ENCODE peak calls at places on chromosomes 16 and 17, in four cellular contexts. Q, D, F and V are unnamed samples.

GRCh38 chr16:47574091-47575054 is 113.2 kb downstream of the PHKB start:
- DNase-seq in Q (no peak), D (no peak), F (peak; percentile 64), V (no peak)

GRCh38 chr17:81532490-81533287 is 4.5 kb downstream of the FSCN2 start:
- DNase-seq in Q (no peak), D (no peak), F (no peak), V (no peak)

GRCh38 chr17:9239821-9240658 is 218.7 kb downstream of the NTN1 start:
- DNase-seq in Q (peak; percentile 66), D (peak; percentile 83), F (peak; percentile 70), V (no peak)

GRCh38 chr16:15487336-15488284 is 53.2 kb downstream of the BMERB1 start:
- DNase-seq in Q (no peak), D (no peak), F (no peak), V (no peak)

GRCh38 chr17:77654861-77655260 is 303.6 kb upstream of the TNRC6C start:
- DNase-seq in Q (no peak), D (no peak), F (no peak), V (no peak)

GRCh38 chr17:11682646-11683045 is 84.4 kb downstream of the DNAH9 start:
- DNase-seq in Q (no peak), D (no peak), F (no peak), V (no peak)

GRCh38 chr16:80751167-80751566 is 53.2 kb downstream of the CDYL2 start:
- DNase-seq in Q (no peak), D (no peak), F (peak; percentile 90), V (no peak)

GRCh38 chr16:68707341-68708152 is 29.5 kb upstream of the CDH1 start:
- DNase-seq in Q (peak; percentile 89), D (peak; percentile 91), F (peak; percentile 46), V (no peak)

GRCh38 chr17:77821114-77821513 is 137.4 kb upstream of the TNRC6C start:
- DNase-seq in Q (no peak), D (peak; percentile 74), F (no peak), V (no peak)

GRCh38 chr16:30458561-30459394 is 13.1 kb upstream of the SEPHS2 start:
- DNase-seq in Q (no peak), D (no peak), F (no peak), V (no peak)

GRCh38 chr17:80394629-80395216 is 20.2 kb upstream of the ENDOV start:
- DNase-seq in Q (no peak), D (no peak), F (no peak), V (no peak)

GRCh38 chr16:17431012-17431411 is 39.7 kb downstream of the XYLT1 start:
- DNase-seq in Q (no peak), D (no peak), F (no peak), V (no peak)

GRCh38 chr16:1966460-1966859 is at the start of gene RNF151:
- DNase-seq in Q (no peak), D (no peak), F (no peak), V (no peak)

GRCh38 chr17:17414316-17414937 is 62.4 kb upstream of the MED9 start:
- DNase-seq in Q (no peak), D (no peak), F (peak; percentile 83), V (no peak)

GRCh38 chr17:76812248-76812647 is 56.0 kb upstream of the MGAT5B start:
- DNase-seq in Q (no peak), D (no peak), F (peak; percentile 5), V (no peak)

GRCh38 chr17:81520021-81520894 is 7.7 kb upstream of the ACTG1 start:
- DNase-seq in Q (no peak), D (no peak), F (no peak), V (no peak)

GRCh38 chr16:68732068-68732680 is 4.9 kb upstream of the CDH1 start:
- DNase-seq in Q (peak; percentile 64), D (peak; percentile 82), F (peak; percentile 16), V (no peak)

GRCh38 chr17:2023692-2024571 is 1.2 kb downstream of the RTN4RL1 start:
- DNase-seq in Q (peak; percentile 55), D (peak; percentile 92), F (peak; percentile 75), V (no peak)

GRCh38 chr16:22670551-22670970 is 143.4 kb upstream of the HS3ST2 start:
- DNase-seq in Q (peak; percentile 60), D (peak; percentile 94), F (no peak), V (peak; percentile 67)

GRCh38 chr16:2467301-2468141 is 3.6 kb upstream of the NTN3 start:
- DNase-seq in Q (peak; percentile 87), D (peak; percentile 74), F (peak; percentile 76), V (no peak)

GRCh38 chr17:17356931-17357270 is 53.7 kb downstream of the NT5M start:
- DNase-seq in Q (no peak), D (no peak), F (no peak), V (no peak)

GRCh38 chr17:60153606-60154355 is 4.0 kb downstream of the CA4 start:
- DNase-seq in Q (no peak), D (peak; percentile 24), F (peak; percentile 53), V (no peak)

GRCh38 chr16:88569614-88569984 is 604 bp upstream of the ZC3H18 start:
- DNase-seq in Q (no peak), D (no peak), F (peak; percentile 7), V (no peak)

GRCh38 chr16:610513-611381 is 20.0 kb upstream of the WFIKKN1 start:
- DNase-seq in Q (no peak), D (peak; percentile 86), F (no peak), V (no peak)

GRCh38 chr16:85530370-85530739 is 82.8 kb upstream of the GSE1 start:
- DNase-seq in Q (no peak), D (no peak), F (no peak), V (no peak)

GRCh38 chr16:85529489-85530369 is 83.4 kb upstream of the GSE1 start:
- DNase-seq in Q (no peak), D (no peak), F (no peak), V (no peak)

GRCh38 chr16:85527767-85528297 is 85.3 kb upstream of the GSE1 start:
- DNase-seq in Q (no peak), D (no peak), F (no peak), V (no peak)

GRCh38 chr16:85527042-85527766 is 85.9 kb upstream of the GSE1 start:
- DNase-seq in Q (no peak), D (no peak), F (no peak), V (no peak)

GRCh38 chr16:85528528-85529387 is 84.4 kb upstream of the GSE1 start:
- DNase-seq in Q (peak; percentile 60), D (no peak), F (no peak), V (no peak)
- TF ChIP-seq CTCF in Q (peak; percentile 36), D (peak; percentile 56), F (peak; percentile 66), V (peak; percentile 68)

GRCh38 chr17:47318197-47318918 is 5.4 kb upstream of the EFCAB13 start:
- DNase-seq in Q (no peak), D (no peak), F (no peak), V (no peak)

GRCh38 chr17:47320879-47321502 is 2.8 kb upstream of the EFCAB13 start:
- DNase-seq in Q (no peak), D (no peak), F (no peak), V (no peak)

GRCh38 chr17:47324224-47325020 is 667 bp downstream of the EFCAB13 start:
- DNase-seq in Q (peak; percentile 53), D (peak; percentile 82), F (peak; percentile 51), V (no peak)

GRCh38 chr17:47325176-47325575 is 1.4 kb downstream of the EFCAB13 start:
- DNase-seq in Q (no peak), D (no peak), F (no peak), V (no peak)

DNA sequence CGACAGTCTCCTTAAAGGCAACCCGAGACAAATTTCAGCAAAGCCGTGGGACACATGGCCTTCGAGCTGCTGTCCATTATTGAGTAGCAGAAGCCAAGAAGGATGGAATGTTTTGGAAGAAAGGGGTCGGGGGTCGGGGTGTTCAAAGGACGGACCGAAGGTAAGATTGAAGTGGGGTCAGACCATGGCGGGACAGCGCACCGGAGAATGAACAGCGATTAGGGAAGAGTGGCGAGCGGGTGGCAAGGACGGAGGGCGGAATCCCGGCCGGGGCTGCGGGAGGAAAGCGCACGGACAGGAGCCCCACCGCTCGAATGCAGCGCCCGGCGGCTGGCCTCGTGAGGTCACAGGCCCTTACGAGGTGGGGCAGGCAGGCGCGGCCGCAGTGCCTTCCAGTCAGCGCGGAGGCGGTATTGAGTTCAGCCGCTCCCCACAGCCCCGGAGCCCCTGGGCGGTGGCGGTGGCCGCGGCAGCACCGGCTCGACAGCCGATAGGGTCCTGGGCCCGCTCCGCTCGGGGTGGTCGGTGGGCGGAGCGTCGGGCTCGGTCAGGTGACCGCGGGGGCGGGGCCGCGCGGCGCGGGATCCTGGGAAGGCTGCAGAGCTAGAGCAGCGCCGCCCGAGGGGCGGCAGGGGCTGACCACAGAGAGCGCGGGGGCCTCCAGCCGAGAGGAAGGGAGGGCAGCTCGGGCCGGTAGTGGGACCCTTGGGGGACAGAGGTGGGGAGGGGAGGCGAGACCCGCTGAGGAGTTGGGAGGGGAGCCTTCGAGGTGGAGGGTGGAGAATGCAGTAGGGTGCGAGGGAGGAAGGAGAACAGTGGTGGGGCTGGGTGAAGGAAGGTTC is at the start of gene EFCAB13:
- DNase-seq in Q (peak; percentile 83), D (peak; percentile 98), F (peak; percentile 85), V (peak; percentile 91)
- TF ChIP-seq CTCF in Q (peak; percentile 35), D (peak; percentile 51), F (peak; percentile 2), V (peak; percentile 50)

DNA sequence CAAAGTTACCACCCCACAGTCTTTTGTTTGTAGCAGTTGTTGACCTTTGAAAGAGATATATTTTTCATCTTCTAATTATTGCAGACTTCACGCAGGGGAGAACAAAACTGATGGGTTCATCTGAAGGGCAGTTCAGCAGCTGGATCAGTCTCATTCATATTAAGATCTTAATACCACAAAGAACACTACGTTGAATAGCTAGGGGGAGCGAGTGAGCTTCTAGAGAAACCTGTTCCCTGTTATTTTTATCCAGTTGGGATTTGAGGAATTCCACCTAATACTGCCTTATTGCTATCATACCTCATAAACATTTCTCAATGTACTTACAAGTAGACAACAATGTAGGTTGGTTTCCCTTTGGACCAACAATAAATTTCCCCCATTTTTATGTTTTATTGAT is 306.1 kb upstream of the KIF2B start:
- DNase-seq in Q (no peak), D (no peak), F (peak; percentile 0), V (no peak)
- TF ChIP-seq CTCF in Q (peak; percentile 28), D (peak; percentile 63), F (no peak), V (peak; percentile 39)

DNA sequence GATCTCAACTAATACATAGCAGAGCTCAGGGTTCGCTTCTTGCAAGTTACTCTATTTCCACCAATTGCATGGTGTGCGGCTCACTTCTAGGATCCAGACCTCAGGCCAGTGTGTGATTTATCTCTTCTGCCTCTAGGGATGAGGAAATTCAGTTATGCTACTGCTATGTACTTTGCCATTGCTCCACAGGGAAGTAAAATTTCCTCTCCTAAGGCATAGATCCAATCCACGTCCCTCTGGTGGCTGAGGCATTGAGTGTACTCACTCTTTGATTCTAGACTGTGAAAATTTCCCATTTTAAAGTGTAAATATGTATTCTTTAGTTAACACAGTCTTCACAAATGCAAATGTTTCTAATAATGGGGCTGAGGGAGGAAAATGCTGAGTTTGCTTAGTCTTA is 214.1 kb downstream of the HS3ST3B1 start:
- DNase-seq in Q (no peak), D (no peak), F (no peak), V (no peak)
- TF ChIP-seq CTCF in Q (no peak), D (peak; percentile 39), F (no peak), V (peak; percentile 51)

GRCh38 chr16:73189132-73189531 is 141.2 kb upstream of the ZFHX3 start:
- DNase-seq in Q (no peak), D (no peak), F (no peak), V (no peak)

GRCh38 chr16:73193464-73193863 is 145.5 kb upstream of the ZFHX3 start:
- DNase-seq in Q (no peak), D (no peak), F (no peak), V (no peak)

GRCh38 chr16:73192227-73192894 is 144.4 kb upstream of the ZFHX3 start:
- DNase-seq in Q (no peak), D (no peak), F (no peak), V (no peak)

GRCh38 chr16:73191111-73192046 is 143.5 kb upstream of the ZFHX3 start:
- DNase-seq in Q (no peak), D (no peak), F (no peak), V (no peak)

GRCh38 chr16:73190688-73191087 is 142.8 kb upstream of the ZFHX3 start:
- DNase-seq in Q (no peak), D (no peak), F (no peak), V (no peak)
- TF ChIP-seq CTCF in Q (no peak), D (no peak), F (no peak), V (no peak)